ENCODE peak calls at places on chromosomes 16 and 17, in seven cellular contexts. B is epithelial cell of esophagus, F is tibial artery, Y is small intestine, Q is iPS DF 6.9, X is BJ, I is testis. G is an unnamed sample.
A peak's percentile ranks its signal among the peaks of the same experiment; 100 is the strongest.

GRCh38 chr17:17053446-17054379 is 11.5 kb downstream of the MPRIP start:
- DNase-seq in F (no peak), I (no peak), X (no peak), Y (no peak), B (no peak), Q (no peak), G (no peak)

GRCh38 chr17:16939606-16940115 is 32.3 kb downstream of the TNFRSF13B start:
- DNase-seq in Q (no peak), X (no peak), F (peak; percentile 11), I (no peak), B (no peak), Y (no peak), G (no peak)

GRCh38 chr16:19001788-19002187 is 18.1 kb downstream of the TMC7 start:
- DNase-seq in Q (no peak), B (peak; percentile 83), I (no peak), Y (no peak), F (peak; percentile 26), X (no peak), G (peak; percentile 72)

GRCh38 chr17:19262650-19263620 is 25.8 kb downstream of the EPN2 start:
- DNase-seq in Y (no peak), Q (no peak), I (no peak), F (no peak), X (no peak), B (peak; percentile 95), G (no peak)

GRCh38 chr17:64599827-64600226 is 62.3 kb downstream of the SMURF2 start:
- DNase-seq in Y (no peak), Q (no peak), X (no peak), B (no peak), I (no peak), F (no peak), G (no peak)

GRCh38 chr17:64291268-64291851 is 28.3 kb upstream of the TEX2 start:
- DNase-seq in X (no peak), B (peak; percentile 13), F (no peak), Y (no peak), I (peak; percentile 32), Q (no peak), G (no peak)

GRCh38 chr16:11045441-11045840 is 101.1 kb downstream of the CLEC16A start:
- DNase-seq in X (no peak), I (no peak), B (no peak), Q (no peak), Y (no peak), F (no peak), G (no peak)

GRCh38 chr17:48184721-48185120 is 77.2 kb downstream of the SNX11 start:
- DNase-seq in I (no peak), B (no peak), F (no peak), Q (no peak), Y (no peak), X (no peak), G (no peak)

GRCh38 chr16:82991435-82991834 is 364.7 kb downstream of the CDH13 start:
- DNase-seq in X (no peak), Q (no peak), F (no peak), Y (peak; percentile 94), B (no peak), I (no peak), G (no peak)

GRCh38 chr17:76145231-76146052 is 4.4 kb upstream of the FOXJ1 start:
- DNase-seq in Y (peak; percentile 32), Q (no peak), I (no peak), X (no peak), B (peak; percentile 24), F (no peak), G (no peak)

GRCh38 chr16:2253293-2253692 is 1.9 kb upstream of the ECI1 start:
- DNase-seq in Y (no peak), X (no peak), B (no peak), Q (no peak), F (no peak), I (no peak), G (no peak)

GRCh38 chr16:50059669-50060068 is 6.1 kb upstream of the HEATR3 start:
- DNase-seq in X (no peak), Y (no peak), I (no peak), B (no peak), F (no peak), Q (no peak), G (no peak)

GRCh38 chr17:17722081-17722905 is 41.0 kb downstream of the RAI1 start:
- DNase-seq in F (no peak), X (no peak), Y (no peak), I (no peak), Q (no peak), B (peak; percentile 47), G (no peak)

GRCh38 chr16:11050536-11050935 is 106.2 kb downstream of the CLEC16A start:
- DNase-seq in B (no peak), X (no peak), Y (no peak), F (no peak), Q (no peak), I (no peak), G (no peak)

GRCh38 chr17:77836557-77837041 is 121.9 kb upstream of the TNRC6C start:
- DNase-seq in F (peak; percentile 9), I (no peak), Y (no peak), Q (no peak), X (no peak), B (peak; percentile 73), G (no peak)

GRCh38 chr16:54397190-54397835 is 110.7 kb upstream of the IRX3 start:
- DNase-seq in Q (no peak), B (no peak), I (no peak), F (no peak), X (no peak), Y (no peak), G (no peak)

GRCh38 chr16:54400261-54400660 is 113.7 kb upstream of the IRX3 start:
- DNase-seq in Y (no peak), Q (no peak), F (no peak), X (no peak), I (no peak), B (no peak), G (no peak)

GRCh38 chr16:54398986-54399385 is 112.4 kb upstream of the IRX3 start:
- DNase-seq in F (no peak), X (no peak), I (no peak), Q (no peak), B (no peak), Y (no peak), G (no peak)

GRCh38 chr16:54402270-54402669 is 115.7 kb upstream of the IRX3 start:
- DNase-seq in I (no peak), X (no peak), B (no peak), Q (no peak), Y (no peak), F (no peak), G (peak; percentile 31)

GRCh38 chr16:54397838-54398237 is 111.3 kb upstream of the IRX3 start:
- DNase-seq in I (no peak), B (no peak), Y (no peak), F (no peak), X (no peak), Q (no peak), G (no peak)
- H3K4me3 ChIP-seq in I (no peak overlapping the region), B (no peak overlapping the region), Y (no peak overlapping the region), F (no peak overlapping the region), X (no peak overlapping the region), Q (no peak overlapping the region), G (no peak overlapping the region)

DNA sequence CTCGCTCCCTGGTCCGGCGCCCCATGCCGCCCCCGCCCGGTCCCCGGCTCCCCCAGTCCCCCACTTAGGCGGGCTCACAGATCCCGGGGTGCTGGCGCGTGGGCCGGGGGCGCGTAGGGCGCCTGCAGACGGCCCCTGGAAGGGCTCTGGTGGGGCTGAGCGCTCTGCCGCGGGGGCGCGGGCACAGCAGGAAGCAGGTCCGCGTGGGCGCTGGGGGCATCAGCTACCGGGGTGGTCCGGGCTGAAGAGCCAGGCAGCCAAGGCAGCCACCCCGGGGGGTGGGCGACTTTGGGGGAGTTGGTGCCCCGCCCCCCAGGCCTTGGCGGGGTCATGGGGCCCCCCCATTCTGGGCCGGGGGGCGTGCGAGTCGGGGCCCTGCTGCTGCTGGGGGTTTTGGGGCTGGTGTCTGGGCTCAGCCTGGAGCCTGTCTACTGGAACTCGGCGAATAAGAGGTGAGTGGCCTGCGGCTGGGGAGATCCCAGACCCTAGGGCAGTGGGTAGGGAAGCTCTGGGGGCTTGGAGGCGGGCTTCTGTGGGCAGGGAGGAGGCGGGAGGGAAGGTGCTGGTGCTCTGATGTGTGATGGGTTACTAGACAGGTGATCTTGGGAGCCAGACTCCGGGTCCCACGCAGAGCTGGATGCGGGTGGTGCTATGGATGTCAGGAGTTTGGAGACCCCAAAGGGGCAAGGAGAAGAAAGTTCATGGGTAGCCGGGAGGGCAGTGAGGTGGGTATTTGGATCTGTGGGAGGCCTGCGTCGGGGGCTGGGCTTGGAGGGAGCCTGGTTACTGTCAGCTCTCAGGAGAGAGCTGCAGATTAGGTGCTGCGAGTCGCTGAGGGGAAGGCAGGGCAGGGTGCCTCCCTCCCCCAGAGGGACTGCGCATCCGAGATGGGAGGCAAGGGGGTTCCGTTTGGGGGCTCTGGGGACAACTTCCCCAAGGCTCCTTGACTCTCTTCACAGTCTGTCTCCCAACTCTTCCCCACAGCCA is 560 bp downstream of the EFNB3 start:
- DNase-seq in B (no peak), Y (no peak), X (no peak), I (no peak), F (no peak), Q (no peak), G (no peak)
- H3K4me3 ChIP-seq in B (peak overlapping the region; percentile 46), Y (peak overlapping the region; percentile 11), X (peak overlapping the region; percentile 52), I (peak overlapping the region; percentile 29), F (peak overlapping the region; percentile 3), Q (peak overlapping the region; percentile 64), G (peak overlapping the region; percentile 56)

GRCh38 chr16:86664518-86665318 is 86.4 kb downstream of the FOXL1 start:
- DNase-seq in I (no peak), F (no peak), Q (no peak), Y (peak; percentile 96), X (peak; percentile 86), B (peak; percentile 95), G (peak; percentile 95)

GRCh38 chr16:86663691-86664517 is 85.6 kb downstream of the FOXL1 start:
- DNase-seq in F (no peak), Y (peak; percentile 9), X (no peak), B (peak; percentile 75), Q (no peak), I (no peak), G (no peak)

GRCh38 chr16:86667035-86667434 is 88.7 kb downstream of the FOXL1 start:
- DNase-seq in Q (no peak), I (peak; percentile 65), X (no peak), F (no peak), B (no peak), Y (no peak), G (no peak)

GRCh38 chr16:86665319-86665675 is 86.9 kb downstream of the FOXL1 start:
- DNase-seq in B (peak; percentile 57), Y (peak; percentile 33), F (no peak), X (no peak), Q (no peak), I (no peak), G (no peak)

DNA sequence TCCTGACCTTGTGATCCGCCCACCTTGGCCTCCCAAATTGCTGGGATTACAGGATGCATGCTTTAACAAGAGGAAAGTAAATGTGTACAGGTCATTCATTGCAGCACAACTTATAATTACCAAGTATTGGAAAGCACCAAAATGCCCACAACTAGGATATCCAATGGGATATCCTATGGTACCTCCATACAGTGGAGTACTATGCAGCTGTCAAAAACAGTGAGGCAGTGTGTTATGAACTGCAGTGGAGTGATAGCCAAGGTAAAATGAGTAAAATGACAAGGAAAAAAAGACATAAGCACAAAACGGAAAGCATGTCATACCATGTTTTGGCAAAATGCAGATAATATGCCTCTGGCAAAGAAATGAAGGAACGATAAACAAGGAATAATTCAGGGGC is 87.6 kb downstream of the FOXL1 start:
- DNase-seq in Q (no peak), I (no peak), X (no peak), Y (no peak), F (no peak), B (no peak), G (no peak)
- H3K4me3 ChIP-seq in Q (no peak overlapping the region), I (no peak overlapping the region), X (no peak overlapping the region), Y (no peak overlapping the region), F (no peak overlapping the region), B (no peak overlapping the region), G (no peak overlapping the region)

GRCh38 chr17:44414394-44415155 is 25.1 kb upstream of the ITGA2B start:
- DNase-seq in F (no peak), Q (no peak), Y (no peak), I (no peak), X (no peak), B (no peak), G (no peak)
- H3K4me3 ChIP-seq in F (no peak overlapping the region), Q (no peak overlapping the region), Y (no peak overlapping the region), I (no peak overlapping the region), X (no peak overlapping the region), B (no peak overlapping the region), G (no peak overlapping the region)